ENCODE peak calls at places on chromosomes 13 and 19, in nine cellular contexts. Y is MM.1S; V is body of pancreas; L is CD4-positive, CD25-positive, alpha-beta regulatory T cell; A is naive thymus-derived CD4-positive, alpha-beta T cell; Z is ascending aorta; O is T-helper 17 cell; F is tibial artery; P is tibial nerve. W is an unnamed sample.
A peak's percentile ranks its signal among the peaks of the same experiment; 100 is the strongest.

GRCh38 chr19:18294467-18294864 is 13.0 kb upstream of the JUND start:
- DNase-seq in A (peak; percentile 80), F (no peak), P (no peak), O (peak; percentile 88), V (peak; percentile 71), L (peak; percentile 90), Z (no peak), Y (peak; percentile 81), W (peak; percentile 88)

GRCh38 chr13:31350560-31350959 is 150.8 kb downstream of the B3GLCT start:
- DNase-seq in Z (no peak), A (no peak), Y (no peak), O (no peak), F (no peak), P (no peak), L (no peak), V (no peak), W (no peak)

GRCh38 chr13:65881561-65882155 is 1348.5 kb downstream of the PCDH9 start:
- DNase-seq in Z (no peak), Y (no peak), F (no peak), P (no peak), L (no peak), V (no peak), O (no peak), A (no peak), W (no peak)

GRCh38 chr19:21326169-21326568 is 3.0 kb downstream of the ZNF708 start:
- DNase-seq in A (no peak), Z (no peak), O (no peak), V (no peak), Y (no peak), P (no peak), L (no peak), F (no peak), W (no peak)

GRCh38 chr13:19618925-19619324 is 14.5 kb upstream of the MPHOSPH8 start:
- DNase-seq in P (no peak), L (peak; percentile 54), V (peak; percentile 29), A (no peak), F (no peak), Y (peak; percentile 27), O (no peak), Z (no peak), W (no peak)

GRCh38 chr13:110626510-110626909 is 11.2 kb downstream of the NAXD start:
- DNase-seq in O (no peak), Z (no peak), L (no peak), Y (no peak), V (no peak), F (no peak), P (no peak), A (no peak), W (no peak)

GRCh38 chr19:45632468-45633196 is 6.6 kb downstream of the EML2 start:
- DNase-seq in A (no peak), L (no peak), F (peak; percentile 91), V (peak; percentile 67), O (peak; percentile 24), Z (peak; percentile 88), Y (no peak), P (peak; percentile 18), W (peak; percentile 8)

GRCh38 chr13:94706854-94707399 is 5.4 kb downstream of the SOX21 start:
- DNase-seq in L (no peak), Z (no peak), A (no peak), Y (no peak), V (no peak), O (no peak), P (no peak), F (no peak), W (no peak)

GRCh38 chr19:43675269-43675879 is 5.4 kb upstream of the PLAUR start:
- DNase-seq in Y (peak; percentile 53), A (no peak), P (no peak), L (peak; percentile 22), V (peak; percentile 73), O (no peak), Z (no peak), F (no peak), W (no peak)

GRCh38 chr19:52070496-52070895 is 21.9 kb upstream of the ZNF432 start:
- DNase-seq in F (no peak), Y (no peak), Z (no peak), O (no peak), A (no peak), P (no peak), L (no peak), V (no peak), W (no peak)

GRCh38 chr13:72255908-72256307 is 388.9 kb upstream of the DACH1 start:
- DNase-seq in L (no peak), P (no peak), Y (peak; percentile 61), Z (no peak), F (no peak), A (no peak), O (no peak), V (peak; percentile 65), W (no peak)

GRCh38 chr13:97280478-97280877 is 58.3 kb downstream of the MBNL2 start:
- DNase-seq in F (no peak), V (no peak), L (no peak), Y (no peak), Z (no peak), P (no peak), O (no peak), A (no peak), W (no peak)

GRCh38 chr19:7326105-7326877 is 22.4 kb upstream of the ARHGEF18 start:
- DNase-seq in Z (no peak), P (peak; percentile 16), F (peak; percentile 32), V (no peak), Y (peak; percentile 80), O (no peak), L (peak; percentile 54), A (no peak), W (no peak)

GRCh38 chr19:5494780-5495179 is 39.6 kb downstream of the ZNRF4 start:
- DNase-seq in L (no peak), P (no peak), Y (no peak), F (no peak), Z (no peak), A (no peak), O (no peak), V (no peak), W (no peak)

GRCh38 chr19:42216653-42217521 is 590 bp downstream of the DEDD2 start:
- DNase-seq in A (peak; percentile 27), V (peak; percentile 45), O (no peak), Z (peak; percentile 74), P (no peak), L (peak; percentile 34), Y (peak; percentile 51), F (peak; percentile 78), W (peak; percentile 64)

GRCh38 chr13:86161257-86161656 is 362.0 kb upstream of the SLITRK6 start:
- DNase-seq in Y (no peak), F (no peak), A (no peak), P (no peak), O (no peak), Z (no peak), L (no peak), V (no peak), W (no peak)

GRCh38 chr19:53136432-53136831 is 3.7 kb upstream of the ZNF415 start:
- DNase-seq in V (no peak), O (no peak), F (no peak), Y (no peak), L (no peak), A (no peak), Z (no peak), P (no peak), W (no peak)
- H3K9me3 ChIP-seq in V (peaks cover 31% of the 10 kb centered on the region), O (peaks cover 17% of the 10 kb centered on the region), F (peaks cover 46% of the 10 kb centered on the region), Y (no peaks in the 10 kb centered on the region), L (peaks cover 65% of the 10 kb centered on the region), A (peaks cover 6% of the 10 kb centered on the region), Z (peaks cover 82% of the 10 kb centered on the region), P (peaks cover 8% of the 10 kb centered on the region), W (peaks cover 59% of the 10 kb centered on the region)

GRCh38 chr19:27891411-27891810 is 1321.5 kb downstream of the UQCRFS1 start:
- DNase-seq in Y (no peak), O (no peak), V (no peak), A (no peak), P (no peak), L (no peak), F (no peak), Z (no peak), W (no peak)

GRCh38 chr19:27890206-27890605 is 1322.7 kb downstream of the UQCRFS1 start:
- DNase-seq in Y (no peak), A (no peak), P (no peak), Z (no peak), O (no peak), F (no peak), V (no peak), L (no peak), W (no peak)

GRCh38 chr19:27890696-27891095 is 1322.3 kb downstream of the UQCRFS1 start:
- DNase-seq in P (no peak), O (no peak), V (no peak), Y (no peak), Z (no peak), L (no peak), A (no peak), F (no peak), W (no peak)

GRCh38 chr19:27887946-27888345 is 1325.0 kb downstream of the UQCRFS1 start:
- DNase-seq in P (no peak), V (no peak), F (no peak), Y (no peak), Z (no peak), A (no peak), O (no peak), L (no peak), W (no peak)

GRCh38 chr19:27889156-27889555 is 1323.8 kb downstream of the UQCRFS1 start:
- DNase-seq in A (no peak), L (no peak), Y (no peak), V (no peak), F (no peak), Z (no peak), O (no peak), P (no peak), W (no peak)
- H3K9me3 ChIP-seq in A (no peaks in the 10 kb centered on the region), L (no peaks in the 10 kb centered on the region), Y (no peaks in the 10 kb centered on the region), V (no peaks in the 10 kb centered on the region), F (no peaks in the 10 kb centered on the region), Z (no peaks in the 10 kb centered on the region), O (peaks cover 6% of the 10 kb centered on the region), P (no peaks in the 10 kb centered on the region), W (no peaks in the 10 kb centered on the region)

DNA sequence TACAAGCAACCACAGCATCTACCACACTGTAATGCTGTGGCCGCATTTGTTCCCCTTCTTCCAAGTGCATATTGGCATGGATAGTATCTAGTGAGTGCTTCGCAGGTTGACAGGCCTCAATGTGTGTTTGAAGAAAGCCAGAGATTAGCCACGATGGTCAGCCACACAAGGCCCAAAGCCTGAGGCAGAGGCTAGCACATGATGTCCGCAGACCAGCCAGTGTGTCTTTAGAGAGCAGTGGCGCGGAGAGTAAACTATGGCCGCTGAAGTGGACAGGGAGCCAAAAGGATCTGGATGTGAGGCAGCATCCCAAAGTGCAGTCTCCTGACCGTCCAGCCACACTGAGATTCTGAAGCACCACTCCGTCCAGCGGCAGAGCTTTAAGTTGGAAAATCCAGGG is 36.0 kb downstream of the BRD4 start:
- DNase-seq in Z (no peak), L (no peak), P (no peak), V (no peak), F (no peak), A (no peak), O (no peak), Y (no peak), W (no peak)
- H3K9me3 ChIP-seq in Z (no peaks in the 10 kb centered on the region), L (no peaks in the 10 kb centered on the region), P (no peaks in the 10 kb centered on the region), V (no peaks in the 10 kb centered on the region), F (no peaks in the 10 kb centered on the region), A (no peaks in the 10 kb centered on the region), O (no peaks in the 10 kb centered on the region), Y (no peaks in the 10 kb centered on the region), W (no peaks in the 10 kb centered on the region)

DNA sequence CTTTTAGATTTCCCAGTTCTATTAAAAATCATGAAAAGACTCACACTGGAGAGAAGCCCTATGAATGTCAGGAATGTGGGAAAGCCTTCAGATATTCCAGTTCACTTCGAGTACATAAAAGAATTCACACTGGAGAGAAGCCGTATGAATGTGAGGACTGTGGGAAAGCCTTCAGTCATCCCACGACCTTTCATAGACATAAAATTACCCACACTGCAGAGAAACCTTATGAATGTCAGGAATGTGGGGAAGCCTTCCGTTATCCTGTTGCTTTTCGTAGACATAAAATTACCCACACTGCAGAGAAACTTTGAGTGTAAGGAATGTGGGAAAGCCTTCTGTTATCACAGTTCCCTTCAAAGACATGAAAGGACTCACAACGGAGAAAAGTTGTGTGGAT is 55.2 kb downstream of the ZNF627 start:
- DNase-seq in P (no peak), Z (no peak), Y (no peak), L (no peak), A (no peak), F (no peak), V (no peak), O (no peak), W (no peak)
- H3K9me3 ChIP-seq in P (no peaks in the 10 kb centered on the region), Z (peaks cover 27% of the 10 kb centered on the region), Y (no peaks in the 10 kb centered on the region), L (peaks cover 30% of the 10 kb centered on the region), A (no peaks in the 10 kb centered on the region), F (peaks cover 22% of the 10 kb centered on the region), V (peaks cover 17% of the 10 kb centered on the region), O (peaks cover 6% of the 10 kb centered on the region), W (peaks cover 21% of the 10 kb centered on the region)

W was measured in CD8-positive, alpha-beta memory T cell.